ENCODE peak calls at places on chromosomes 1 and 21, in five cellular contexts. One of them, this sample, is unnamed.

GRCh38 chr1:220791287-220791686 is 4.6 kb downstream of the MTARC1 start:
- DNase-seq in thoracic aorta: no peak
- DNase-seq in upper lobe of right lung: no peak
- DNase-seq in BE2C: peak
- DNase-seq in choroid plexus epithelial cell: peak
- DNase-seq in this sample: peak

GRCh38 chr1:116127123-116127847 is 16.1 kb downstream of the MAB21L3 start:
- DNase-seq in thoracic aorta: no peak
- DNase-seq in BE2C: no peak
- DNase-seq in upper lobe of right lung: no peak
- DNase-seq in choroid plexus epithelial cell: no peak
- DNase-seq in this sample: peak

GRCh38 chr1:28244549-28245251 is 8.8 kb downstream of the ATP5IF1 start:
- DNase-seq in thoracic aorta: no peak
- DNase-seq in choroid plexus epithelial cell: no peak
- DNase-seq in BE2C: no peak
- DNase-seq in upper lobe of right lung: no peak
- DNase-seq in this sample: no peak

GRCh38 chr1:10935241-10935640 is 77.2 kb upstream of the TARDBP start:
- DNase-seq in thoracic aorta: no peak
- DNase-seq in choroid plexus epithelial cell: no peak
- DNase-seq in BE2C: no peak
- DNase-seq in upper lobe of right lung: no peak
- DNase-seq in this sample: no peak

GRCh38 chr1:67840449-67840848 is 7.2 kb upstream of the GNG12 start:
- DNase-seq in thoracic aorta: no peak
- DNase-seq in BE2C: no peak
- DNase-seq in choroid plexus epithelial cell: peak
- DNase-seq in upper lobe of right lung: no peak
- DNase-seq in this sample: peak

GRCh38 chr1:25945756-25946155 is 39.5 kb upstream of the STMN1 start:
- DNase-seq in BE2C: peak
- DNase-seq in thoracic aorta: no peak
- DNase-seq in choroid plexus epithelial cell: no peak
- DNase-seq in upper lobe of right lung: no peak
- DNase-seq in this sample: peak

GRCh38 chr1:65149391-65149729 is 1.4 kb downstream of the AK4 start:
- DNase-seq in BE2C: no peak
- DNase-seq in choroid plexus epithelial cell: peak
- DNase-seq in upper lobe of right lung: no peak
- DNase-seq in thoracic aorta: no peak
- DNase-seq in this sample: no peak

GRCh38 chr21:32131960-32132359 is 146.9 kb downstream of the MIS18A start:
- DNase-seq in upper lobe of right lung: no peak
- DNase-seq in thoracic aorta: no peak
- DNase-seq in BE2C: no peak
- DNase-seq in choroid plexus epithelial cell: peak
- DNase-seq in this sample: peak

GRCh38 chr1:10918531-10918930 is 93.9 kb upstream of the TARDBP start:
- DNase-seq in upper lobe of right lung: peak
- DNase-seq in BE2C: no peak
- DNase-seq in choroid plexus epithelial cell: peak
- DNase-seq in thoracic aorta: no peak
- DNase-seq in this sample: no peak

GRCh38 chr1:10745886-10746455 is 50.5 kb downstream of the CASZ1 start:
- DNase-seq in thoracic aorta: no peak
- DNase-seq in BE2C: no peak
- DNase-seq in upper lobe of right lung: peak
- DNase-seq in choroid plexus epithelial cell: no peak
- DNase-seq in this sample: no peak

GRCh38 chr1:168585191-168585590 is 8.8 kb downstream of the XCL1 start:
- DNase-seq in BE2C: no peak
- DNase-seq in thoracic aorta: no peak
- DNase-seq in upper lobe of right lung: no peak
- DNase-seq in choroid plexus epithelial cell: peak
- DNase-seq in this sample: peak

GRCh38 chr1:152495066-152495675 is 15.4 kb upstream of the LCE5A start:
- DNase-seq in thoracic aorta: no peak
- DNase-seq in BE2C: peak
- DNase-seq in choroid plexus epithelial cell: peak
- DNase-seq in upper lobe of right lung: no peak
- DNase-seq in this sample: peak

GRCh38 chr1:218659911-218660677 is 315.0 kb downstream of the TGFB2 start:
- DNase-seq in thoracic aorta: no peak
- DNase-seq in BE2C: no peak
- DNase-seq in upper lobe of right lung: no peak
- DNase-seq in choroid plexus epithelial cell: peak
- DNase-seq in this sample: no peak

GRCh38 chr21:44919913-44920693 is 596 bp downstream of the ITGB2 start:
- DNase-seq in upper lobe of right lung: peak
- DNase-seq in choroid plexus epithelial cell: no peak
- DNase-seq in BE2C: no peak
- DNase-seq in thoracic aorta: no peak
- DNase-seq in this sample: no peak

GRCh38 chr21:46327711-46328110 is 3.8 kb downstream of the PCNT start:
- DNase-seq in BE2C: no peak
- DNase-seq in thoracic aorta: no peak
- DNase-seq in choroid plexus epithelial cell: no peak
- DNase-seq in upper lobe of right lung: no peak
- DNase-seq in this sample: no peak

GRCh38 chr1:9850442-9851162 is 26.8 kb upstream of the CLSTN1 start:
- DNase-seq in upper lobe of right lung: no peak
- DNase-seq in BE2C: no peak
- DNase-seq in thoracic aorta: no peak
- DNase-seq in choroid plexus epithelial cell: no peak
- DNase-seq in this sample: no peak

GRCh38 chr1:198776602-198777029 is 137.8 kb downstream of the PTPRC start:
- DNase-seq in upper lobe of right lung: peak
- DNase-seq in thoracic aorta: no peak
- DNase-seq in choroid plexus epithelial cell: peak
- DNase-seq in BE2C: no peak
- DNase-seq in this sample: peak

GRCh38 chr1:244665771-244666217 is 12.9 kb downstream of the DESI2 start:
- DNase-seq in thoracic aorta: no peak
- DNase-seq in choroid plexus epithelial cell: no peak
- DNase-seq in BE2C: no peak
- DNase-seq in upper lobe of right lung: no peak
- DNase-seq in this sample: no peak

GRCh38 chr1:116777831-116778830 is 23.9 kb downstream of the CD2 start:
- DNase-seq in thoracic aorta: no peak
- DNase-seq in choroid plexus epithelial cell: peak
- DNase-seq in upper lobe of right lung: no peak
- DNase-seq in BE2C: no peak
- DNase-seq in this sample: peak

GRCh38 chr1:11157394-11157793 is 31.8 kb upstream of the ANGPTL7 start:
- DNase-seq in BE2C: no peak
- DNase-seq in choroid plexus epithelial cell: no peak
- DNase-seq in upper lobe of right lung: no peak
- DNase-seq in thoracic aorta: no peak
- DNase-seq in this sample: no peak

GRCh38 chr1:9068971-9069323 is 488 bp downstream of the SLC2A5 start:
- DNase-seq in upper lobe of right lung: no peak
- DNase-seq in BE2C: no peak
- DNase-seq in thoracic aorta: no peak
- DNase-seq in choroid plexus epithelial cell: no peak
- DNase-seq in this sample: peak

GRCh38 chr1:33893147-33893830 is 29.4 kb downstream of the HMGB4 start:
- DNase-seq in choroid plexus epithelial cell: peak
- DNase-seq in BE2C: no peak
- DNase-seq in upper lobe of right lung: no peak
- DNase-seq in thoracic aorta: no peak
- DNase-seq in this sample: no peak

GRCh38 chr1:109151146-109151545 is 37.2 kb downstream of the ELAPOR1 start:
- DNase-seq in thoracic aorta: no peak
- DNase-seq in upper lobe of right lung: no peak
- DNase-seq in BE2C: peak
- DNase-seq in choroid plexus epithelial cell: peak
- DNase-seq in this sample: peak

GRCh38 chr1:225763815-225764548 is 13.6 kb upstream of the SRP9 start:
- DNase-seq in thoracic aorta: no peak
- DNase-seq in upper lobe of right lung: no peak
- DNase-seq in BE2C: peak
- DNase-seq in choroid plexus epithelial cell: peak
- DNase-seq in this sample: no peak

GRCh38 chr21:35226960-35227741 is 178.0 kb upstream of the RUNX1 start:
- DNase-seq in upper lobe of right lung: no peak
- DNase-seq in choroid plexus epithelial cell: no peak
- DNase-seq in thoracic aorta: no peak
- DNase-seq in BE2C: no peak
- DNase-seq in this sample: no peak

GRCh38 chr1:12469990-12470389 is 148.0 kb downstream of the DHRS3 start:
- DNase-seq in upper lobe of right lung: no peak
- DNase-seq in choroid plexus epithelial cell: no peak
- DNase-seq in thoracic aorta: no peak
- DNase-seq in BE2C: no peak
- DNase-seq in this sample: no peak

GRCh38 chr21:36881223-36881622 is 85.2 kb downstream of the HLCS start:
- DNase-seq in thoracic aorta: no peak
- DNase-seq in choroid plexus epithelial cell: peak
- DNase-seq in upper lobe of right lung: no peak
- DNase-seq in BE2C: no peak
- DNase-seq in this sample: no peak

GRCh38 chr1:160069460-160070231 is at the start of gene KCNJ10:
- DNase-seq in BE2C: no peak
- DNase-seq in choroid plexus epithelial cell: no peak
- DNase-seq in thoracic aorta: no peak
- DNase-seq in upper lobe of right lung: no peak
- DNase-seq in this sample: no peak

GRCh38 chr1:109983380-109984189 is 980 bp upstream of the AHCYL1 start:
- DNase-seq in thoracic aorta: no peak
- DNase-seq in choroid plexus epithelial cell: peak
- DNase-seq in upper lobe of right lung: no peak
- DNase-seq in BE2C: no peak
- DNase-seq in this sample: no peak

GRCh38 chr1:9505142-9505541 is 34.1 kb upstream of the SLC25A33 start:
- DNase-seq in choroid plexus epithelial cell: no peak
- DNase-seq in BE2C: no peak
- DNase-seq in upper lobe of right lung: no peak
- DNase-seq in thoracic aorta: no peak
- DNase-seq in this sample: no peak

GRCh38 chr21:42578034-42578433 is 64.4 kb downstream of the SLC37A1 start:
- DNase-seq in upper lobe of right lung: peak
- DNase-seq in BE2C: no peak
- DNase-seq in thoracic aorta: no peak
- DNase-seq in choroid plexus epithelial cell: no peak
- DNase-seq in this sample: no peak

GRCh38 chr1:59366352-59366751 is 69.5 kb downstream of the FGGY start:
- DNase-seq in upper lobe of right lung: no peak
- DNase-seq in BE2C: no peak
- DNase-seq in choroid plexus epithelial cell: peak
- DNase-seq in thoracic aorta: no peak
- DNase-seq in this sample: peak

GRCh38 chr21:30340714-30341573 is 3.5 kb upstream of the KRTAP27-1 start:
- DNase-seq in choroid plexus epithelial cell: peak
- DNase-seq in BE2C: peak
- DNase-seq in upper lobe of right lung: no peak
- DNase-seq in thoracic aorta: no peak
- DNase-seq in this sample: peak

GRCh38 chr1:164092603-164093353 is 466.2 kb upstream of the PBX1 start:
- DNase-seq in choroid plexus epithelial cell: peak
- DNase-seq in thoracic aorta: no peak
- DNase-seq in upper lobe of right lung: no peak
- DNase-seq in BE2C: peak
- DNase-seq in this sample: peak
- TF ChIP-seq CTCF in choroid plexus epithelial cell: peak
- TF ChIP-seq CTCF in thoracic aorta: no peak
- TF ChIP-seq CTCF in upper lobe of right lung: peak
- TF ChIP-seq CTCF in BE2C: peak
- TF ChIP-seq CTCF in this sample: peak

GRCh38 chr1:153610334-153611023 is 2.5 kb downstream of the S100A16 start:
- DNase-seq in upper lobe of right lung: no peak
- DNase-seq in choroid plexus epithelial cell: no peak
- DNase-seq in thoracic aorta: no peak
- DNase-seq in BE2C: peak
- DNase-seq in this sample: peak

GRCh38 chr1:153608089-153608672 is 4.8 kb downstream of the S100A16 start:
- DNase-seq in thoracic aorta: no peak
- DNase-seq in choroid plexus epithelial cell: no peak
- DNase-seq in BE2C: no peak
- DNase-seq in upper lobe of right lung: no peak
- DNase-seq in this sample: peak

GRCh38 chr1:153611024-153611352 is 1.9 kb downstream of the S100A16 start:
- DNase-seq in choroid plexus epithelial cell: no peak
- DNase-seq in BE2C: no peak
- DNase-seq in thoracic aorta: no peak
- DNase-seq in upper lobe of right lung: no peak
- DNase-seq in this sample: peak

GRCh38 chr1:153608742-153609584 is 4.0 kb downstream of the S100A16 start:
- DNase-seq in BE2C: no peak
- DNase-seq in thoracic aorta: peak
- DNase-seq in choroid plexus epithelial cell: peak
- DNase-seq in upper lobe of right lung: peak
- DNase-seq in this sample: peak

GRCh38 chr1:153609585-153609907 is 3.4 kb downstream of the S100A16 start:
- DNase-seq in upper lobe of right lung: no peak
- DNase-seq in thoracic aorta: no peak
- DNase-seq in choroid plexus epithelial cell: no peak
- DNase-seq in BE2C: no peak
- DNase-seq in this sample: no peak
- H3K4me3 ChIP-seq in upper lobe of right lung: no peak
- H3K4me3 ChIP-seq in thoracic aorta: peak
- H3K4me3 ChIP-seq in choroid plexus epithelial cell: no peak
- H3K4me3 ChIP-seq in BE2C: no peak
- H3K4me3 ChIP-seq in this sample: peak

DNA sequence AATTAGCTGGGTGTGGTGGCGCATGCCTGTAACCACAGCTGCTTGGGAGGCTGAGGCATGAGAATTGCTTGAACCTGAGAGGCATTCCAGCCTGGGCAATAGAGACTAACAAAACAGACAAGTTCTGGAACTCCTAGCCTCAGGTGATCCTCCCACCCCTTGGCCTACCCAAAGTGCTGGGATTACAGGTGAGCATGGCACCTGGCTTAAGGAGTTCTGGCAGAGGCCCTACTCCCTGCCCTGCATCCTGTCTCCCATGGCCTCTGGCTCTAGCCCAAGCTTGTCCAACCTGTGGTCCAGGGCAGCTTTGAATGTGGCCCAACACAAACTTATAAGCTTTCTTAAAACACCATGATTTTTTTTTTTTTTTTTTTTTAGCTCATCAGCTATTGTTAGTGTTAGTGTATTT is 20.4 kb downstream of the TOMM20 start:
- DNase-seq in choroid plexus epithelial cell: no peak
- DNase-seq in BE2C: no peak
- DNase-seq in thoracic aorta: no peak
- DNase-seq in upper lobe of right lung: no peak
- DNase-seq in this sample: no peak
- TF ChIP-seq CTCF in choroid plexus epithelial cell: no peak
- TF ChIP-seq CTCF in BE2C: no peak
- TF ChIP-seq CTCF in thoracic aorta: no peak
- TF ChIP-seq CTCF in upper lobe of right lung: no peak
- TF ChIP-seq CTCF in this sample: no peak

GRCh38 chr1:224542783-224543440 is 73.2 kb upstream of the CNIH3 start:
- DNase-seq in thoracic aorta: no peak
- DNase-seq in BE2C: peak
- DNase-seq in upper lobe of right lung: no peak
- DNase-seq in choroid plexus epithelial cell: peak
- DNase-seq in this sample: peak
- H3K4me3 ChIP-seq in thoracic aorta: no peak
- H3K4me3 ChIP-seq in BE2C: no peak
- H3K4me3 ChIP-seq in upper lobe of right lung: no peak
- H3K4me3 ChIP-seq in choroid plexus epithelial cell: no peak
- H3K4me3 ChIP-seq in this sample: no peak

This sample was measured in epithelial cell of esophagus.